ENCODE peak calls at places on chromosomes 7 and 10, in four cellular contexts. C is spleen, P is prostate gland, M is transverse colon. B is an unnamed sample.
A peak's percentile ranks its signal among the peaks of the same experiment; 100 is the strongest.

GRCh38 chr10:75398630-75399460 is 2.7 kb downstream of the ZNF503 start:
- DNase-seq in C (no peak), P (peak; percentile 22), M (peak; percentile 22), B (no peak)

GRCh38 chr7:121016976-121017375 is 28.5 kb downstream of the CPED1 start:
- DNase-seq in C (no peak), P (no peak), M (no peak), B (no peak)

GRCh38 chr7:22791204-22792158 is 31.2 kb downstream of the TOMM7 start:
- DNase-seq in C (no peak), P (no peak), M (no peak), B (no peak)

GRCh38 chr7:100435401-100436304 is 644 bp downstream of the PPP1R35 start:
- DNase-seq in C (peak; percentile 92), P (peak; percentile 36), M (peak; percentile 64), B (peak; percentile 53)

GRCh38 chr7:77388055-77388454 is 28.1 kb downstream of the GSAP start:
- DNase-seq in C (no peak), P (no peak), M (no peak), B (no peak)

GRCh38 chr10:76150886-76151288 is 719.5 kb downstream of the LRMDA start:
- DNase-seq in C (no peak), P (no peak), M (no peak), B (no peak)

GRCh38 chr10:130127612-130128607 is 8.3 kb upstream of the GLRX3 start:
- DNase-seq in C (no peak), P (peak; percentile 55), M (peak; percentile 48), B (peak; percentile 64)

GRCh38 chr10:73364964-73365363 is 6.3 kb upstream of the CFAP70 start:
- DNase-seq in C (no peak), P (no peak), M (no peak), B (no peak)

GRCh38 chr7:115689941-115690340 is 340.6 kb downstream of the TFEC start:
- DNase-seq in C (no peak), P (no peak), M (no peak), B (no peak)

GRCh38 chr7:30927040-30927439 is 15.4 kb downstream of the AQP1 start:
- DNase-seq in C (peak; percentile 45), P (peak; percentile 3), M (peak; percentile 5), B (no peak)

GRCh38 chr10:52004342-52004949 is 305.1 kb upstream of the CSTF2T start:
- DNase-seq in C (no peak), P (no peak), M (no peak), B (no peak)

GRCh38 chr7:127029823-127030222 is 222.9 kb downstream of the GRM8 start:
- DNase-seq in C (no peak), P (no peak), M (no peak), B (no peak)

GRCh38 chr10:89241491-89242339 is 9.9 kb downstream of the LIPA start:
- DNase-seq in C (no peak), P (no peak), M (no peak), B (no peak)

GRCh38 chr10:30784896-30785605 is 155.5 kb upstream of the LYZL2 start:
- DNase-seq in C (peak; percentile 88), P (peak; percentile 58), M (peak; percentile 68), B (no peak)

GRCh38 chr7:23228412-23228811 is 18.2 kb upstream of the GPNMB start:
- DNase-seq in C (no peak), P (no peak), M (no peak), B (no peak)

GRCh38 chr7:36440880-36441279 is 51.2 kb downstream of the ANLN start:
- DNase-seq in C (no peak), P (no peak), M (no peak), B (no peak)

GRCh38 chr10:28722065-28722803 is 44.9 kb downstream of the BAMBI start:
- DNase-seq in C (peak; percentile 68), P (no peak), M (peak; percentile 8), B (no peak)

GRCh38 chr10:85547460-85548023 is 819.1 kb downstream of the GRID1 start:
- DNase-seq in C (no peak), P (no peak), M (no peak), B (no peak)

GRCh38 chr7:157547611-157548010 is 210.8 kb downstream of the DNAJB6 start:
- DNase-seq in C (peak; percentile 72), P (no peak), M (no peak), B (no peak)

GRCh38 chr10:65941098-65941655 is 984.7 kb upstream of the LRRTM3 start:
- DNase-seq in C (no peak), P (no peak), M (no peak), B (no peak)

GRCh38 chr7:54252256-54253035 is 289.7 kb upstream of the VSTM2A start:
- DNase-seq in C (no peak), P (no peak), M (no peak), B (no peak)

GRCh38 chr7:12839508-12840153 is 152.2 kb downstream of the ARL4A start:
- DNase-seq in C (no peak), P (no peak), M (no peak), B (no peak)

GRCh38 chr10:77702166-77702565 is 64.6 kb upstream of the KCNMA1 start:
- DNase-seq in C (no peak), P (no peak), M (no peak), B (no peak)

GRCh38 chr7:81181066-81181465 is 262.2 kb upstream of the SEMA3C start:
- DNase-seq in C (no peak), P (no peak), M (no peak), B (no peak)

GRCh38 chr10:79443338-79444242 is 1.8 kb downstream of the ZCCHC24 start:
- DNase-seq in C (peak; percentile 75), P (peak; percentile 24), M (no peak), B (no peak)
- TF ChIP-seq POLR2A in C (no peak), P (no peak), M (no peak), B (no peak)

DNA sequence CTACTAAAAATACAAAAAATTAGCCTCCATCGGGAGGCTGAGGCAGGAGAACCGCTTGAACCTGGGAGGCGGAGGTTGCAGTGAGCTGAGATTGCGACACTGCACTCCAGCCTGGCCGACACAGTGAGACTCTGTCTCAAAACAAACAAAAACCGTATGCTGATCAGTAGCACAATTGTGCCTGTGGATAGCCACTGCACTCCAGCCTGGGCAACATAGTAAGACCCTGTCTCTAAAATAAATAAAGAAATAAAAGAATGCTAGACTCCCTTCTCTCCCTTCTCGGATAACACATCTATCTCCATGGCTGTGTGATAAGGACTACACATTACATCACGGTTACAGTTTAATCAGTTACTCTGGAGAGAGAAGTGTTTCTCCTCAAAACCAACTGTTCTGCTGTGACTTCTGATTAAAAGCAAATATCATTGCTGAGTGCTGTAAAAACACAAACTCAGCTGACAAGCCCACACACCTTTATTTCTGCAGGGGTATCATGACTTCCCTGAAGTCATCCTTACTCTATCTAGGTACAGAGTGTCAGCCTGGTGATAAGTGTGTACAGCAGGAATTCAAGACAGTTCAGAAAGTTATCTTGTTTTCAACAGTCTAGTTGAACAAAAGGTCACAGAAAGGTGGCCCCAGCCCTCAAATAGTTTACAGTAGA is 5.3 kb upstream of the ARHGAP19 start:
- DNase-seq in C (no peak), P (no peak), M (no peak), B (no peak)
- TF ChIP-seq POLR2AphosphoS5 in C (no peak), P (no peak), M (no peak), B (no peak)

DNA sequence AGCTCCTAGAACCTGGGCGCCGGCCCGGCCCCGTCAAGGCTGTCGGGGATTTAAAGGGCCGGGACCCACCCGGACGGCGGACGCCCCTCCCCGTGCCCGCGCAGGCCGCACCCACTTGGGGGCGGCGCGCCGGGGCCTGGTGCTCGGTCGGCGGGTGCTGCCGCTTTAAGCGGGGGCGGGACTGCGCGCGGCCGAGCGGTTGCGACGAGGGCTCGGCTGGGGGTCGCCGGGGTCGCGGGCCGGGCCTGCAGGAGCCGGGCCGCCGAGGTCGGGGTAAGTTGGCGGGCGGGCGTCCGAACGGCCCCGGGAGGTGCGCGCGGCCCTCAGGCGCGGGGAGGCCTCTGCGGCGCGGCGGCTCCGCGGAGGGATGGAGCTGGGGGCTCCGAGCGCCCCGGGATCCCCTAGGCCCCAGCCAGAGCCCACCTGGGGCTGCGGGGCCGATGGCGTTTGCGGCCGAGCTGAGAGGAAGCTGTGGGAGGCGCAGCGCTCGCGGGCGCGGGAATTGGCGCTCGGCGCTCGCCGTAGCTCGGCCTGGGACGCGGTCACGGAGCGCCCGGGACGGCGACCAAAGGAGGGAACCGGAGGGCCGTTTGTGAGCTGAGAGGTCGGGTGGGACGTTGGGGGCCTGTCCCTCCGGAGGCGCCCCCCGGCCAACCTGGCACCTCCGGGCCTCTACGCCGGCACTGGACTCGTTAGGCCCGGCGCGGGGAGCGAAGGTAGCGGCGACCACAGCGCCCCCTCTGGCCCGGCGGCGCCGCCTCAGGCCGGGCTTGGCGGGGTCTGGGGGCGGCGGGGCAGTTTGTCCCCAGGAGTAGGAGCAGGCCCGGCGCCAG is at the start of gene TRRAP:
- DNase-seq in C (peak; percentile 95), P (peak; percentile 41), M (peak; percentile 72), B (peak; percentile 76)
- TF ChIP-seq POLR2A in C (no peak), P (peak; percentile 34), M (peak; percentile 49), B (peak; percentile 72)

DNA sequence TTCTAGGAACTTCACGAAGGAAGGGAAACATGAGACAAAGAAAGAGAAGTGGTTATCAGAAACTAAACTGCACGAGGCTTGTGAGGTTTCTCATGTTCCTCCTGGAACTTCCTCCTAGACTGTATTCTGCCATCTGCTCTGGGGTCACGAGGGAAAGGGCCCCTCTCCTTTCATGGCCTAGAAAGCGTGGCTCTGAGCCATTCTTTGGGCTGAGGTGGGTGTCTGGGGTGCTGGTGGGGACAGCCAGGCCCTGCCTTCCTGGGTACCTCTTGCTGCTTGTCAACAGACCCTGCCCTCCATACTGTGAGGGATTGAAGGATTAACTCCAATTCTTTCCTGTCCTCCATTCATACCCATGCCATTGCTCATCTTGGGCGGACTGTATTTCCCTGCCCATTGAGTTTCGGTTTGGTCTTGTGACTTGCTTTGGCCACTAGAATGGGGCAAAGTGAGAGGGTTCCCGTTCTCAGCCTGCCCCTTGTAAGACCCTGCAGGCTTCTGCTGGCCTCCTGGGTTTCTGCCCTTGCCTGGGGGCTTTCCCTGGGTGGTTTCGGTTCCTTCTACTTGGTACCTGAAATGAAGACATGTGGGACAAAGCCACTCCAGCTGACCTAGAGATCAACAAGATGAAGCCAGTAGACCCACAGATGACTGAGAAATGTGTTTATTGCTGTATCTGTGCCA is 14.9 kb upstream of the GIMAP8 start:
- DNase-seq in C (peak; percentile 91), P (no peak), M (peak; percentile 77), B (peak; percentile 63)
- TF ChIP-seq POLR2AphosphoS5 in C (no peak), P (no peak), M (no peak), B (peak; percentile 80)

GRCh38 chr7:135509839-135510602 is at the start of gene CNOT4:
- DNase-seq in C (peak; percentile 99), P (peak; percentile 94), M (peak; percentile 98), B (peak; percentile 86)
- TF ChIP-seq POLR2A in C (no peak), P (peak; percentile 76), M (peak; percentile 71), B (peak; percentile 94)

GRCh38 chr10:125161570-125162139 is 1.3 kb upstream of the CTBP2 start:
- DNase-seq in C (peak; percentile 86), P (no peak), M (no peak), B (no peak)
- TF ChIP-seq POLR2AphosphoS5 in C (no peak), P (no peak), M (no peak), B (no peak)

GRCh38 chr7:117401293-117402002 is 25.8 kb downstream of the ASZ1 start:
- DNase-seq in C (no peak), P (no peak), M (no peak), B (no peak)
- TF ChIP-seq POLR2A in C (no peak), P (no peak), M (no peak), B (no peak)

GRCh38 chr7:143849785-143850479 is 52.0 kb downstream of the TCAF1 start:
- DNase-seq in C (peak; percentile 5), P (no peak), M (no peak), B (no peak)
- TF ChIP-seq POLR2AphosphoS5 in C (no peak), P (no peak), M (no peak), B (no peak)